ENCODE peak calls at places on chromosomes 12 and 14, in six cellular contexts. L, I, Q, Z, C and R are unnamed samples.

GRCh38 chr12:89461649-89462612 is 62.7 kb downstream of the GALNT4 start:
- DNase-seq in L (peak), I (peak), Q (no peak), Z (no peak), C (no peak), R (no peak)

GRCh38 chr12:58882796-58883195 is 37.5 kb downstream of the LRIG3 start:
- DNase-seq in L (no peak), I (no peak), Q (peak), Z (peak), C (no peak), R (no peak)

GRCh38 chr12:65313704-65314317 is 35.3 kb downstream of the MSRB3 start:
- DNase-seq in L (peak), I (peak), Q (no peak), Z (no peak), C (no peak), R (no peak)

GRCh38 chr12:116352315-116352835 is 74.9 kb upstream of the MED13L start:
- DNase-seq in L (no peak), I (no peak), Q (no peak), Z (no peak), C (no peak), R (no peak)

GRCh38 chr12:72346331-72346944 is 74.3 kb downstream of the TRHDE start:
- DNase-seq in L (peak), I (peak), Q (peak), Z (peak), C (peak), R (peak)

GRCh38 chr12:132003846-132004245 is 54.1 kb downstream of the EP400 start:
- DNase-seq in L (peak), I (peak), Q (no peak), Z (no peak), C (no peak), R (no peak)

GRCh38 chr12:52634266-52635056 is 16.1 kb upstream of the KRT73 start:
- DNase-seq in L (no peak), I (no peak), Q (peak), Z (no peak), C (no peak), R (no peak)

GRCh38 chr14:26138764-26139445 is 458.9 kb downstream of the NOVA1 start:
- DNase-seq in L (no peak), I (peak), Q (no peak), Z (no peak), C (no peak), R (peak)

GRCh38 chr12:125065753-125066570 is 727 bp downstream of the AACS start:
- DNase-seq in L (no peak), I (no peak), Q (no peak), Z (no peak), C (no peak), R (no peak)

GRCh38 chr14:103584326-103584915 is 21.7 kb downstream of the COA8 start:
- DNase-seq in L (no peak), I (no peak), Q (no peak), Z (no peak), C (no peak), R (no peak)

GRCh38 chr12:68792952-68793351 is 15.0 kb upstream of the MDM2 start:
- DNase-seq in L (peak), I (peak), Q (peak), Z (no peak), C (no peak), R (no peak)

DNA sequence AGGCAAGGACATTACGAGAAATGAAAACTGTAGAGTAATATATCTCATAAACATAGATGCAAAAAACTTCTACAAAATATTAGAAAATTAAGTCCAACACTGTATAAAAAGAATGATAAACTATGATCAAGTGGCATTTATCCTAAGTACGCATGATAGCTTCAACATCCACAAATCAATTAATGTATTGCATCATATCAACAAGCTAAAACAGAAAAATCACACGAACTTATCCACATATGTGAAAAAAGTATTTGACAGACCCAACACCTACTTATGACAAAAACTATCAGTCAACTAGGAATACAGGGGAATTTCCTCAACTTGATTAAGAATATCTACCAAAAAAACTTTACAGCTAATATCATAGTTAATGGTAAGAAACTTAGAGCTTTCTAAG is 129.9 kb upstream of the ALG10 start:
- DNase-seq in L (no peak), I (no peak), Q (no peak), Z (no peak), C (no peak), R (no peak)
- H4K91ac ChIP-seq in L (no peak), I (no peak), Q (no peak), Z (no peak), C (no peak), R (no peak)

DNA sequence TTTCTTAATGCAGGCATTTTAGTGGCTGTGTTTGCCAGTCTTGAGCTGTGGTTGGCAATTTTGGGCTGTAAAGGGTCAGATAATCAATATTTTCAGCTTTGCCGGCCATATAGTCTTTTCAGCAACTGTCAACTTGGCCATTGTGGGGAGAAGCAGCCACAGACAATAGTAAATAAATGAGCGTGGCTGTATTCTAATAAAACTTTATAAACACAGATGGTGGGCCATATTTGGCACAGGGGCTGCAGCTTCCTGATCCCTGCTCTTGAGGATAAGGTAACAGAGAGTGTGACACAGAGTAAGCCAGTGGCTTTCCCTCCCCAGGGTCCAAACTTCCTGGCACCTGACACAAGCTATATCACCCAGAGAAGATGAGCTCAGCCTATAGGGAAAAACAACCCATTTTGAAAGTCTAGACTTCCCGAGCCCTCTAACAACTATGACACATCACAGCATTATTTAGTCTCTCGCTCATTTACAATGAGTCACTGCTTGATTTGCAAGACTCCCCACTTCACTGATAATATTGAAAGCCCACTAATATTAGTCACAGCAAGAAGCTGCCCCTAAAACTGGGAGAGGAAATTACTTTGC is 163.1 kb upstream of the TMPO start:
- DNase-seq in L (peak), I (peak), Q (no peak), Z (peak), C (peak), R (no peak)
- H2BK120ac ChIP-seq in L (no peak), I (no peak), Q (no peak), Z (no peak), C (no peak), R (no peak)

DNA sequence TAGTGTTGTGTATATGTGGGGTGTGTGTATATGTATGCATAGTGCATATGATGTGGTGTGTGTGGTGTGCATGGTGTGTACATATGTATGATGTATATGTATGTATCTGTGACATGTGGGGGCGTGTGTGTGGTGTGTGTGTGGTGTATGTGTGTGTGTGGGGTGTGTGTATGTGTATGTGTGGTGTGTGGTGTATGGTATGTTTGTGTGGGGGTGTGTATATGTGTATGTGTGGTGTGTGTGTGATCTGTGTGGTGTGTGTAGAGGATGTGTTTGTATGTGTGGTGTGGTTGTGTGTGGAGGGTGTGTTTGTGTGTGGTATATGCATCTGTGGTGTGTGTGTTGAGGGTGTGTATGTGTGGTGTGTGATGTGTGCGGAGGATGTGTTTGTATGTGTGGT is 61.6 kb downstream of the CLMN start:
- DNase-seq in L (no peak), I (no peak), Q (no peak), Z (no peak), C (no peak), R (no peak)
- H3K23ac ChIP-seq in L (no peak), I (no peak), Q (no peak), Z (no peak), C (peak), R (no peak)

GRCh38 chr12:66663605-66664004 is 15.3 kb downstream of the GRIP1 start:
- DNase-seq in L (no peak), I (no peak), Q (no peak), Z (no peak), C (no peak), R (no peak)
- H4K91ac ChIP-seq in L (no peak), I (no peak), Q (no peak), Z (no peak), C (no peak), R (no peak)

GRCh38 chr14:68374682-68375081 is 418.2 kb downstream of the ZFP36L1 start:
- DNase-seq in L (no peak), I (no peak), Q (no peak), Z (no peak), C (no peak), R (no peak)

GRCh38 chr14:68373124-68373646 is 419.7 kb downstream of the ZFP36L1 start:
- DNase-seq in L (no peak), I (no peak), Q (no peak), Z (no peak), C (no peak), R (no peak)

GRCh38 chr14:68372363-68372762 is 420.5 kb downstream of the ZFP36L1 start:
- DNase-seq in L (no peak), I (no peak), Q (no peak), Z (no peak), C (no peak), R (no peak)

GRCh38 chr14:68375371-68375770 is 417.5 kb downstream of the ZFP36L1 start:
- DNase-seq in L (no peak), I (no peak), Q (no peak), Z (no peak), C (no peak), R (no peak)

GRCh38 chr14:68373847-68374582 is 418.9 kb downstream of the ZFP36L1 start:
- DNase-seq in L (no peak), I (no peak), Q (no peak), Z (no peak), C (no peak), R (no peak)
- H2BK120ac ChIP-seq in L (no peak), I (no peak), Q (no peak), Z (no peak), C (no peak), R (no peak)

GRCh38 chr14:104692939-104693315 is 3.5 kb downstream of the INF2 start:
- DNase-seq in L (no peak), I (no peak), Q (no peak), Z (no peak), C (no peak), R (no peak)

GRCh38 chr14:104692261-104692938 is 3.0 kb downstream of the INF2 start:
- DNase-seq in L (no peak), I (no peak), Q (no peak), Z (no peak), C (no peak), R (no peak)

GRCh38 chr14:104694991-104695659 is 5.7 kb downstream of the INF2 start:
- DNase-seq in L (no peak), I (peak), Q (no peak), Z (no peak), C (no peak), R (no peak)

GRCh38 chr14:104694475-104694950 is 5.1 kb downstream of the INF2 start:
- DNase-seq in L (no peak), I (no peak), Q (no peak), Z (no peak), C (no peak), R (no peak)

DNA sequence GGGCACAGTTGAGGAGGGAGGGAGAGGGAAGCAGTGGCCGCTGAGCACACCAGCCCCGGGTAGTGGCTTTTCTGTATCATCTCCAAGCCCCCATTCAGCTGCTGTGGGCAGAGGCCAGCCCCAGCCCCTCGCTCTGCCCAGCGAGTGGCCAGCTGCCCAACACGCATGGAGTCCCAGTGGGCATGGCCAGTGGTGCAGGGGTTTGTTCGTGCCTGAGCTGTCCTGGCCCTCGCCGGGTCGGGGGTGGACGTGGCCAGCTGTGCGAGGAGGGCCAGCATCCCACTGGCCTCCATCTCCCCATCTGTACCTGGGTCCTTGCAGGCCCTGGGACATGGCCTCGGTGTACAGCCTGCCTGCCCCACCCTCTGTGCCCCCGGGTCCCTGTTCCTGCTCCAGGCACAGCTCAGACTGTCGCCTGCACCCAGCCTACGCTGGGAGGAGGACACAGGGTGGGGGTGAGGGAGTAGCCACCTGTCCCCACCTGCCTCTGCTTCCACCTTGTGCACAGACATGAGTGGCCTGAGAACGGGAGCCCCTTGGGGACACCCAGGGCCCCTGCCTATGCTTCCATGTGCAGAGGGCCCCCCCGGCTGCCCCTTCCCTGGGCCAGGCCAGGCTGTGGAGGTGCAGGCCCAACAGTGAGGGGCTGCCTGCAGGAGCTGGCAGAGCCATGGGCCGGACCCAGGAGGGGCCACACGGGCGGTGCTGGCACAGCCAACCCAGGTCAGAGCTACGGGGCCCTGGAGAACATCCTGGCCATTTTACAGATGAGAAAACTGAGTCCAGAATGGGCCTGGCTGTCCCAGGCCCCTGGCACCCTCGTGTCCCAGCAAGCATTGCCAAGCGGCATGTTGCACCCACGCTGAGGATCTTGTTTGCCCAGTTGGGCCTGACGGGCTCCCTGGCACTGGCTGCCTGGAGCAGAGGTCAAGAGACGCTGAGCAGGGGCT is 4.3 kb downstream of the INF2 start:
- DNase-seq in L (no peak), I (no peak), Q (no peak), Z (no peak), C (no peak), R (no peak)
- H3K23ac ChIP-seq in L (no peak), I (no peak), Q (no peak), Z (no peak), C (no peak), R (peak)

DNA sequence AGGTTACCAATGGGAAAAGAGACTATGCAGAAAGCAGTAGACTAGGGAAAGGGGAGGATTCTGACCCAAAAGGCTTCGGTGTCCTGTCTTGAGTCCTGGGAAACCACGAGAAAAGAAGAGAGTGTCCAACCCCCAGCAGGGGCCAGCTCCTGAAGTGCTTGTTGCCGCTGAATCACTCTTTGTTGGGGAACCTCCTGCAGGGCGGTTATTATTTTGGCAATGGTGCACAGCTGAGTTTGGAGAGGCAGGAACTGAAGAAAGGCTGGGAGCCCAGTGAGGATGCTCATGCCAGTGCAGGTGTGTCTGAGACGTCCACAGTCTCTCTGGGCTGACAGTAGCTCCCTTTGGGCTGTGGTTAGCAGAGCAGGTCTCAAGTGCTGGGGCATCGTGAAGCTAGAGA is 97.6 kb downstream of the PLXNC1 start:
- DNase-seq in L (no peak), I (no peak), Q (no peak), Z (no peak), C (no peak), R (no peak)
- H4K91ac ChIP-seq in L (no peak), I (no peak), Q (no peak), Z (no peak), C (no peak), R (no peak)